ENCODE peak calls at places on chromosomes 5 and 9, in seven cellular contexts. L is HCT116; N is ACHN; B is central memory CD8-positive, alpha-beta T cell; G is HAP-1; X is body of pancreas; A is kidney tubule cell. M is an unnamed sample.

GRCh38 chr5:44952376-44952775 is 143.6 kb downstream of the MRPS30 start:
- DNase-seq in L (peak; percentile 51), N (peak; percentile 49), B (no peak), G (peak; percentile 55), X (peak; percentile 36), A (peak; percentile 59), M (peak; percentile 57)

GRCh38 chr5:1794896-1795290 is 4.7 kb downstream of the MRPL36 start:
- DNase-seq in L (no peak), N (no peak), B (no peak), G (no peak), X (no peak), A (no peak), M (no peak)

GRCh38 chr5:102971693-102972293 is 148.1 kb downstream of the GIN1 start:
- DNase-seq in L (peak; percentile 26), N (peak; percentile 46), B (no peak), G (no peak), X (no peak), A (peak; percentile 29), M (peak; percentile 18)

GRCh38 chr5:65873181-65873580 is 53.2 kb upstream of the ERBIN start:
- DNase-seq in L (no peak), N (no peak), B (no peak), G (no peak), X (no peak), A (peak; percentile 76), M (peak; percentile 62)

GRCh38 chr9:116713266-116713665 is 26.2 kb downstream of the TRIM32 start:
- DNase-seq in L (no peak), N (no peak), B (no peak), G (no peak), X (no peak), A (peak; percentile 16), M (no peak)

GRCh38 chr5:178338126-178338749 is 105.6 kb upstream of the PHYKPL start:
- DNase-seq in L (no peak), N (no peak), B (no peak), G (no peak), X (no peak), A (no peak), M (no peak)

GRCh38 chr5:75239681-75240080 is 3.0 kb upstream of the ANKRD31 start:
- DNase-seq in L (peak; percentile 51), N (peak; percentile 40), B (no peak), G (no peak), X (no peak), A (peak; percentile 86), M (peak; percentile 45)

GRCh38 chr5:120690621-120691407 is 226.7 kb downstream of the PRR16 start:
- DNase-seq in L (no peak), N (no peak), B (no peak), G (no peak), X (no peak), A (no peak), M (no peak)

GRCh38 chr5:172724203-172724602 is 46.8 kb downstream of the DUSP1 start:
- DNase-seq in L (no peak), N (no peak), B (no peak), G (no peak), X (no peak), A (no peak), M (no peak)

GRCh38 chr5:147791181-147791580 is 8.7 kb upstream of the JAKMIP2 start:
- DNase-seq in L (no peak), N (no peak), B (no peak), G (no peak), X (no peak), A (no peak), M (no peak)

GRCh38 chr9:130220351-130220750 is 45.2 kb upstream of the HMCN2 start:
- DNase-seq in L (no peak), N (no peak), B (no peak), G (no peak), X (no peak), A (no peak), M (no peak)

GRCh38 chr5:90184764-90185163 is 224.8 kb downstream of the CETN3 start:
- DNase-seq in L (no peak), N (no peak), B (no peak), G (no peak), X (no peak), A (no peak), M (no peak)

GRCh38 chr5:88861213-88861612 is 21.8 kb downstream of the MEF2C start:
- DNase-seq in L (no peak), N (no peak), B (no peak), G (no peak), X (no peak), A (no peak), M (no peak)

GRCh38 chr9:111237447-111237846 is 92.6 kb downstream of the OR2K2 start:
- DNase-seq in L (no peak), N (no peak), B (no peak), G (no peak), X (no peak), A (peak; percentile 2), M (no peak)

GRCh38 chr9:84759300-84759750 is 89.8 kb downstream of the NTRK2 start:
- DNase-seq in L (no peak), N (no peak), B (no peak), G (no peak), X (no peak), A (peak; percentile 86), M (no peak)

GRCh38 chr9:133355881-133356357 is 368 bp downstream of the SURF1 start:
- DNase-seq in L (no peak), N (peak; percentile 11), B (no peak), G (no peak), X (no peak), A (no peak), M (no peak)

GRCh38 chr9:8329561-8330283 is 530.1 kb upstream of the DMAC1 start:
- DNase-seq in L (no peak), N (no peak), B (no peak), G (no peak), X (peak; percentile 36), A (no peak), M (no peak)

GRCh38 chr5:54315736-54316135 is 5.4 kb upstream of the ARL15 start:
- DNase-seq in L (no peak), N (no peak), B (no peak), G (no peak), X (no peak), A (no peak), M (no peak)

GRCh38 chr9:18629136-18629535 is 155.2 kb downstream of the ADAMTSL1 start:
- DNase-seq in L (no peak), N (no peak), B (no peak), G (no peak), X (no peak), A (no peak), M (no peak)

GRCh38 chr9:2872941-2873323 is 29.0 kb upstream of the PUM3 start:
- DNase-seq in L (no peak), N (no peak), B (no peak), G (no peak), X (no peak), A (no peak), M (no peak)

GRCh38 chr9:134410835-134411217 is 84.6 kb downstream of the RXRA start:
- DNase-seq in L (no peak), N (no peak), B (no peak), G (no peak), X (no peak), A (no peak), M (no peak)

M was measured in RCC 7860.